ENCODE peak calls at places on chromosomes 16 and 17, in seven cellular contexts. One of them, this sample, is unnamed.

GRCh38 chr17:7293131-7293557 is 1.3 kb downstream of the YBX2 start:
- DNase-seq in activated naive CD8-positive, alpha-beta T cell treated with anti-CD3 and anti-CD28 coated beads for 36 hours: no peak
- DNase-seq in choroid plexus epithelial cell: no peak
- DNase-seq in EL: no peak
- DNase-seq in T-helper 1 cell: no peak
- DNase-seq in NCI-H1105 treated with DMSO at 0.1 percent for 48 hours: no peak
- DNase-seq in pancreas: peak
- DNase-seq in this sample: no peak

GRCh38 chr16:4529085-4530060 is 9.2 kb downstream of the CDIP1 start:
- DNase-seq in activated naive CD8-positive, alpha-beta T cell treated with anti-CD3 and anti-CD28 coated beads for 36 hours: peak
- DNase-seq in choroid plexus epithelial cell: peak
- DNase-seq in EL: peak
- DNase-seq in T-helper 1 cell: no peak
- DNase-seq in NCI-H1105 treated with DMSO at 0.1 percent for 48 hours: no peak
- DNase-seq in pancreas: no peak
- DNase-seq in this sample: no peak

GRCh38 chr16:83579027-83579426 is 228.8 kb upstream of the HSBP1 start:
- DNase-seq in activated naive CD8-positive, alpha-beta T cell treated with anti-CD3 and anti-CD28 coated beads for 36 hours: no peak
- DNase-seq in choroid plexus epithelial cell: no peak
- DNase-seq in EL: no peak
- DNase-seq in T-helper 1 cell: no peak
- DNase-seq in NCI-H1105 treated with DMSO at 0.1 percent for 48 hours: no peak
- DNase-seq in pancreas: no peak
- DNase-seq in this sample: no peak

GRCh38 chr17:58344047-58344790 is 7.8 kb downstream of the SUPT4H1 start:
- DNase-seq in activated naive CD8-positive, alpha-beta T cell treated with anti-CD3 and anti-CD28 coated beads for 36 hours: peak
- DNase-seq in choroid plexus epithelial cell: peak
- DNase-seq in EL: no peak
- DNase-seq in T-helper 1 cell: peak
- DNase-seq in NCI-H1105 treated with DMSO at 0.1 percent for 48 hours: no peak
- DNase-seq in pancreas: no peak
- DNase-seq in this sample: no peak

GRCh38 chr16:21277927-21278706 is at the start of gene CRYM:
- DNase-seq in activated naive CD8-positive, alpha-beta T cell treated with anti-CD3 and anti-CD28 coated beads for 36 hours: peak
- DNase-seq in choroid plexus epithelial cell: peak
- DNase-seq in EL: peak
- DNase-seq in T-helper 1 cell: no peak
- DNase-seq in NCI-H1105 treated with DMSO at 0.1 percent for 48 hours: peak
- DNase-seq in pancreas: peak
- DNase-seq in this sample: peak

GRCh38 chr16:79716645-79717323 is 116.2 kb upstream of the MAF start:
- DNase-seq in activated naive CD8-positive, alpha-beta T cell treated with anti-CD3 and anti-CD28 coated beads for 36 hours: no peak
- DNase-seq in choroid plexus epithelial cell: peak
- DNase-seq in EL: no peak
- DNase-seq in T-helper 1 cell: no peak
- DNase-seq in NCI-H1105 treated with DMSO at 0.1 percent for 48 hours: no peak
- DNase-seq in pancreas: no peak
- DNase-seq in this sample: no peak

GRCh38 chr16:9123871-9124270 is 32.4 kb downstream of the HAPSTR1 start:
- DNase-seq in activated naive CD8-positive, alpha-beta T cell treated with anti-CD3 and anti-CD28 coated beads for 36 hours: no peak
- DNase-seq in choroid plexus epithelial cell: no peak
- DNase-seq in EL: no peak
- DNase-seq in T-helper 1 cell: no peak
- DNase-seq in NCI-H1105 treated with DMSO at 0.1 percent for 48 hours: no peak
- DNase-seq in pancreas: peak
- DNase-seq in this sample: no peak

GRCh38 chr16:31078597-31079341 is 4.5 kb downstream of the ZNF646 start:
- DNase-seq in activated naive CD8-positive, alpha-beta T cell treated with anti-CD3 and anti-CD28 coated beads for 36 hours: no peak
- DNase-seq in choroid plexus epithelial cell: no peak
- DNase-seq in EL: no peak
- DNase-seq in T-helper 1 cell: no peak
- DNase-seq in NCI-H1105 treated with DMSO at 0.1 percent for 48 hours: no peak
- DNase-seq in pancreas: no peak
- DNase-seq in this sample: no peak

GRCh38 chr16:79601092-79601977 is 798 bp upstream of the MAF start:
- DNase-seq in activated naive CD8-positive, alpha-beta T cell treated with anti-CD3 and anti-CD28 coated beads for 36 hours: no peak
- DNase-seq in choroid plexus epithelial cell: peak
- DNase-seq in EL: no peak
- DNase-seq in T-helper 1 cell: peak
- DNase-seq in NCI-H1105 treated with DMSO at 0.1 percent for 48 hours: peak
- DNase-seq in pancreas: peak
- DNase-seq in this sample: peak

GRCh38 chr17:45436625-45437460 is 4.2 kb upstream of the ARHGAP27 start:
- DNase-seq in activated naive CD8-positive, alpha-beta T cell treated with anti-CD3 and anti-CD28 coated beads for 36 hours: no peak
- DNase-seq in choroid plexus epithelial cell: peak
- DNase-seq in EL: no peak
- DNase-seq in T-helper 1 cell: no peak
- DNase-seq in NCI-H1105 treated with DMSO at 0.1 percent for 48 hours: no peak
- DNase-seq in pancreas: no peak
- DNase-seq in this sample: no peak

GRCh38 chr17:193841-194806 is 12.7 kb upstream of the DOC2B start:
- DNase-seq in activated naive CD8-positive, alpha-beta T cell treated with anti-CD3 and anti-CD28 coated beads for 36 hours: no peak
- DNase-seq in choroid plexus epithelial cell: no peak
- DNase-seq in EL: no peak
- DNase-seq in T-helper 1 cell: no peak
- DNase-seq in NCI-H1105 treated with DMSO at 0.1 percent for 48 hours: no peak
- DNase-seq in pancreas: peak
- DNase-seq in this sample: peak

GRCh38 chr16:68382296-68382718 is 66.0 kb downstream of the SMPD3 start:
- DNase-seq in activated naive CD8-positive, alpha-beta T cell treated with anti-CD3 and anti-CD28 coated beads for 36 hours: peak
- DNase-seq in choroid plexus epithelial cell: no peak
- DNase-seq in EL: no peak
- DNase-seq in T-helper 1 cell: no peak
- DNase-seq in NCI-H1105 treated with DMSO at 0.1 percent for 48 hours: no peak
- DNase-seq in pancreas: no peak
- DNase-seq in this sample: no peak

GRCh38 chr17:7836596-7837374 is 2.8 kb downstream of the KDM6B start:
- DNase-seq in activated naive CD8-positive, alpha-beta T cell treated with anti-CD3 and anti-CD28 coated beads for 36 hours: peak
- DNase-seq in choroid plexus epithelial cell: peak
- DNase-seq in EL: peak
- DNase-seq in T-helper 1 cell: peak
- DNase-seq in NCI-H1105 treated with DMSO at 0.1 percent for 48 hours: peak
- DNase-seq in pancreas: peak
- DNase-seq in this sample: peak

GRCh38 chr17:29576214-29577008 is 7.9 kb downstream of the TP53I13 start:
- DNase-seq in activated naive CD8-positive, alpha-beta T cell treated with anti-CD3 and anti-CD28 coated beads for 36 hours: no peak
- DNase-seq in choroid plexus epithelial cell: no peak
- DNase-seq in EL: no peak
- DNase-seq in T-helper 1 cell: no peak
- DNase-seq in NCI-H1105 treated with DMSO at 0.1 percent for 48 hours: no peak
- DNase-seq in pancreas: no peak
- DNase-seq in this sample: no peak

GRCh38 chr16:48123104-48123788 is 32.5 kb downstream of the ABCC12 start:
- DNase-seq in activated naive CD8-positive, alpha-beta T cell treated with anti-CD3 and anti-CD28 coated beads for 36 hours: peak
- DNase-seq in choroid plexus epithelial cell: peak
- DNase-seq in EL: peak
- DNase-seq in T-helper 1 cell: no peak
- DNase-seq in NCI-H1105 treated with DMSO at 0.1 percent for 48 hours: no peak
- DNase-seq in pancreas: no peak
- DNase-seq in this sample: no peak

GRCh38 chr16:80034948-80035700 is 434.6 kb upstream of the MAF start:
- DNase-seq in activated naive CD8-positive, alpha-beta T cell treated with anti-CD3 and anti-CD28 coated beads for 36 hours: no peak
- DNase-seq in choroid plexus epithelial cell: peak
- DNase-seq in EL: no peak
- DNase-seq in T-helper 1 cell: no peak
- DNase-seq in NCI-H1105 treated with DMSO at 0.1 percent for 48 hours: no peak
- DNase-seq in pancreas: no peak
- DNase-seq in this sample: no peak

GRCh38 chr16:83402160-83402794 is 405.5 kb upstream of the HSBP1 start:
- DNase-seq in activated naive CD8-positive, alpha-beta T cell treated with anti-CD3 and anti-CD28 coated beads for 36 hours: no peak
- DNase-seq in choroid plexus epithelial cell: no peak
- DNase-seq in EL: peak
- DNase-seq in T-helper 1 cell: no peak
- DNase-seq in NCI-H1105 treated with DMSO at 0.1 percent for 48 hours: no peak
- DNase-seq in pancreas: no peak
- DNase-seq in this sample: no peak

GRCh38 chr17:65362826-65363225 is 198.6 kb downstream of the AXIN2 start:
- DNase-seq in activated naive CD8-positive, alpha-beta T cell treated with anti-CD3 and anti-CD28 coated beads for 36 hours: no peak
- DNase-seq in choroid plexus epithelial cell: no peak
- DNase-seq in EL: no peak
- DNase-seq in T-helper 1 cell: no peak
- DNase-seq in NCI-H1105 treated with DMSO at 0.1 percent for 48 hours: no peak
- DNase-seq in pancreas: no peak
- DNase-seq in this sample: no peak

GRCh38 chr16:59478806-59479205 is 744.7 kb upstream of the GOT2 start:
- DNase-seq in activated naive CD8-positive, alpha-beta T cell treated with anti-CD3 and anti-CD28 coated beads for 36 hours: no peak
- DNase-seq in choroid plexus epithelial cell: no peak
- DNase-seq in EL: no peak
- DNase-seq in T-helper 1 cell: no peak
- DNase-seq in NCI-H1105 treated with DMSO at 0.1 percent for 48 hours: no peak
- DNase-seq in pancreas: no peak
- DNase-seq in this sample: no peak

GRCh38 chr17:1002771-1003555 is 6.0 kb downstream of the TIMM22 start:
- DNase-seq in activated naive CD8-positive, alpha-beta T cell treated with anti-CD3 and anti-CD28 coated beads for 36 hours: no peak
- DNase-seq in choroid plexus epithelial cell: peak
- DNase-seq in EL: peak
- DNase-seq in T-helper 1 cell: no peak
- DNase-seq in NCI-H1105 treated with DMSO at 0.1 percent for 48 hours: no peak
- DNase-seq in pancreas: no peak
- DNase-seq in this sample: no peak

GRCh38 chr16:66130296-66130910 is 236.1 kb upstream of the CDH5 start:
- DNase-seq in activated naive CD8-positive, alpha-beta T cell treated with anti-CD3 and anti-CD28 coated beads for 36 hours: no peak
- DNase-seq in choroid plexus epithelial cell: peak
- DNase-seq in EL: peak
- DNase-seq in T-helper 1 cell: no peak
- DNase-seq in NCI-H1105 treated with DMSO at 0.1 percent for 48 hours: no peak
- DNase-seq in pancreas: no peak
- DNase-seq in this sample: no peak

GRCh38 chr17:68627956-68628355 is 26.8 kb upstream of the FAM20A start:
- DNase-seq in activated naive CD8-positive, alpha-beta T cell treated with anti-CD3 and anti-CD28 coated beads for 36 hours: no peak
- DNase-seq in choroid plexus epithelial cell: no peak
- DNase-seq in EL: no peak
- DNase-seq in T-helper 1 cell: no peak
- DNase-seq in NCI-H1105 treated with DMSO at 0.1 percent for 48 hours: no peak
- DNase-seq in pancreas: no peak
- DNase-seq in this sample: no peak

GRCh38 chr17:30550512-30551273 is 73.5 kb downstream of the GOSR1 start:
- DNase-seq in activated naive CD8-positive, alpha-beta T cell treated with anti-CD3 and anti-CD28 coated beads for 36 hours: no peak
- DNase-seq in choroid plexus epithelial cell: no peak
- DNase-seq in EL: peak
- DNase-seq in T-helper 1 cell: no peak
- DNase-seq in NCI-H1105 treated with DMSO at 0.1 percent for 48 hours: no peak
- DNase-seq in pancreas: no peak
- DNase-seq in this sample: peak

GRCh38 chr16:10876799-10877341 is at the start of gene CIITA:
- DNase-seq in activated naive CD8-positive, alpha-beta T cell treated with anti-CD3 and anti-CD28 coated beads for 36 hours: peak
- DNase-seq in choroid plexus epithelial cell: peak
- DNase-seq in EL: peak
- DNase-seq in T-helper 1 cell: no peak
- DNase-seq in NCI-H1105 treated with DMSO at 0.1 percent for 48 hours: no peak
- DNase-seq in pancreas: peak
- DNase-seq in this sample: no peak

GRCh38 chr17:1783834-1784611 is 22.2 kb downstream of the SERPINF1 start:
- DNase-seq in activated naive CD8-positive, alpha-beta T cell treated with anti-CD3 and anti-CD28 coated beads for 36 hours: no peak
- DNase-seq in choroid plexus epithelial cell: peak
- DNase-seq in EL: peak
- DNase-seq in T-helper 1 cell: no peak
- DNase-seq in NCI-H1105 treated with DMSO at 0.1 percent for 48 hours: peak
- DNase-seq in pancreas: peak
- DNase-seq in this sample: no peak

GRCh38 chr16:12320298-12320706 is 343.8 kb downstream of the SNX29 start:
- DNase-seq in activated naive CD8-positive, alpha-beta T cell treated with anti-CD3 and anti-CD28 coated beads for 36 hours: no peak
- DNase-seq in choroid plexus epithelial cell: peak
- DNase-seq in EL: peak
- DNase-seq in T-helper 1 cell: no peak
- DNase-seq in NCI-H1105 treated with DMSO at 0.1 percent for 48 hours: no peak
- DNase-seq in pancreas: no peak
- DNase-seq in this sample: no peak

GRCh38 chr17:62043140-62043539 is 21.9 kb downstream of the MED13 start:
- DNase-seq in activated naive CD8-positive, alpha-beta T cell treated with anti-CD3 and anti-CD28 coated beads for 36 hours: no peak
- DNase-seq in choroid plexus epithelial cell: no peak
- DNase-seq in EL: no peak
- DNase-seq in T-helper 1 cell: no peak
- DNase-seq in NCI-H1105 treated with DMSO at 0.1 percent for 48 hours: no peak
- DNase-seq in pancreas: no peak
- DNase-seq in this sample: no peak

GRCh38 chr16:89261691-89262563 is 44.4 kb downstream of the ZNF778 start:
- DNase-seq in activated naive CD8-positive, alpha-beta T cell treated with anti-CD3 and anti-CD28 coated beads for 36 hours: no peak
- DNase-seq in choroid plexus epithelial cell: peak
- DNase-seq in EL: peak
- DNase-seq in T-helper 1 cell: no peak
- DNase-seq in NCI-H1105 treated with DMSO at 0.1 percent for 48 hours: no peak
- DNase-seq in pancreas: no peak
- DNase-seq in this sample: no peak

GRCh38 chr17:66783656-66784381 is 51.1 kb upstream of the CACNG5 start:
- DNase-seq in activated naive CD8-positive, alpha-beta T cell treated with anti-CD3 and anti-CD28 coated beads for 36 hours: no peak
- DNase-seq in choroid plexus epithelial cell: no peak
- DNase-seq in EL: no peak
- DNase-seq in T-helper 1 cell: no peak
- DNase-seq in NCI-H1105 treated with DMSO at 0.1 percent for 48 hours: no peak
- DNase-seq in pancreas: no peak
- DNase-seq in this sample: no peak

GRCh38 chr17:65170839-65171238 is 33.7 kb downstream of the RGS9 start:
- DNase-seq in activated naive CD8-positive, alpha-beta T cell treated with anti-CD3 and anti-CD28 coated beads for 36 hours: no peak
- DNase-seq in choroid plexus epithelial cell: peak
- DNase-seq in EL: no peak
- DNase-seq in T-helper 1 cell: no peak
- DNase-seq in NCI-H1105 treated with DMSO at 0.1 percent for 48 hours: peak
- DNase-seq in pancreas: peak
- DNase-seq in this sample: no peak

GRCh38 chr17:73555199-73555810 is 88.9 kb downstream of the SDK2 start:
- DNase-seq in activated naive CD8-positive, alpha-beta T cell treated with anti-CD3 and anti-CD28 coated beads for 36 hours: no peak
- DNase-seq in choroid plexus epithelial cell: no peak
- DNase-seq in EL: no peak
- DNase-seq in T-helper 1 cell: no peak
- DNase-seq in NCI-H1105 treated with DMSO at 0.1 percent for 48 hours: no peak
- DNase-seq in pancreas: no peak
- DNase-seq in this sample: no peak

GRCh38 chr17:45976755-45977505 is 22.1 kb upstream of the STH start:
- DNase-seq in activated naive CD8-positive, alpha-beta T cell treated with anti-CD3 and anti-CD28 coated beads for 36 hours: no peak
- DNase-seq in choroid plexus epithelial cell: peak
- DNase-seq in EL: peak
- DNase-seq in T-helper 1 cell: no peak
- DNase-seq in NCI-H1105 treated with DMSO at 0.1 percent for 48 hours: no peak
- DNase-seq in pancreas: no peak
- DNase-seq in this sample: no peak

This sample was measured in mesothelial cell of epicardium.